ENCODE peak calls at places on chromosomes 3 and 15, in eight cellular contexts. One of them, this sample, is unnamed.

GRCh38 chr3:9994086-9994844 is 7.6 kb upstream of the EMC3 start:
- DNase-seq in T follicular helper cell: no peak
- DNase-seq in ELR: no peak
- DNase-seq in fibroblast of mammary gland: peak
- DNase-seq in Karpas-422: no peak
- DNase-seq in BE2C: no peak
- DNase-seq in HFFc6: no peak
- DNase-seq in islet precursor cell: no peak
- DNase-seq in this sample: peak

GRCh38 chr3:44648564-44649229 is at the start of gene ZNF35:
- DNase-seq in T follicular helper cell: no peak
- DNase-seq in ELR: peak
- DNase-seq in fibroblast of mammary gland: peak
- DNase-seq in Karpas-422: peak
- DNase-seq in BE2C: peak
- DNase-seq in HFFc6: peak
- DNase-seq in islet precursor cell: peak
- DNase-seq in this sample: peak

GRCh38 chr3:168467085-168467714 is 371.5 kb upstream of the GOLIM4 start:
- DNase-seq in T follicular helper cell: no peak
- DNase-seq in ELR: peak
- DNase-seq in fibroblast of mammary gland: peak
- DNase-seq in Karpas-422: no peak
- DNase-seq in BE2C: no peak
- DNase-seq in HFFc6: no peak
- DNase-seq in islet precursor cell: peak
- DNase-seq in this sample: peak

GRCh38 chr15:78084359-78084750 is 6.8 kb upstream of the TBC1D2B start:
- DNase-seq in T follicular helper cell: no peak
- DNase-seq in ELR: no peak
- DNase-seq in fibroblast of mammary gland: no peak
- DNase-seq in Karpas-422: no peak
- DNase-seq in BE2C: no peak
- DNase-seq in HFFc6: no peak
- DNase-seq in islet precursor cell: no peak
- DNase-seq in this sample: no peak

GRCh38 chr15:92343869-92344643 is 49.6 kb upstream of the ST8SIA2 start:
- DNase-seq in T follicular helper cell: no peak
- DNase-seq in ELR: no peak
- DNase-seq in fibroblast of mammary gland: no peak
- DNase-seq in Karpas-422: no peak
- DNase-seq in BE2C: no peak
- DNase-seq in HFFc6: no peak
- DNase-seq in islet precursor cell: no peak
- DNase-seq in this sample: no peak

GRCh38 chr3:53780171-53780570 is 66.0 kb downstream of the CHDH start:
- DNase-seq in T follicular helper cell: no peak
- DNase-seq in ELR: no peak
- DNase-seq in fibroblast of mammary gland: peak
- DNase-seq in Karpas-422: no peak
- DNase-seq in BE2C: no peak
- DNase-seq in HFFc6: no peak
- DNase-seq in islet precursor cell: no peak
- DNase-seq in this sample: no peak

GRCh38 chr3:181431743-181432142 is 280.0 kb upstream of the SOX2 start:
- DNase-seq in T follicular helper cell: no peak
- DNase-seq in ELR: no peak
- DNase-seq in fibroblast of mammary gland: no peak
- DNase-seq in Karpas-422: no peak
- DNase-seq in BE2C: no peak
- DNase-seq in HFFc6: no peak
- DNase-seq in islet precursor cell: no peak
- DNase-seq in this sample: peak

GRCh38 chr3:143120716-143121239 is 1.2 kb downstream of the CHST2 start:
- DNase-seq in T follicular helper cell: peak
- DNase-seq in ELR: peak
- DNase-seq in fibroblast of mammary gland: peak
- DNase-seq in Karpas-422: peak
- DNase-seq in BE2C: peak
- DNase-seq in HFFc6: peak
- DNase-seq in islet precursor cell: peak
- DNase-seq in this sample: peak

GRCh38 chr3:23240386-23240785 is 37.3 kb downstream of the UBE2E2 start:
- DNase-seq in T follicular helper cell: no peak
- DNase-seq in ELR: no peak
- DNase-seq in fibroblast of mammary gland: no peak
- DNase-seq in Karpas-422: no peak
- DNase-seq in BE2C: no peak
- DNase-seq in HFFc6: no peak
- DNase-seq in islet precursor cell: no peak
- DNase-seq in this sample: no peak

GRCh38 chr3:40477671-40478070 is 749 bp downstream of the ZNF619 start:
- DNase-seq in T follicular helper cell: no peak
- DNase-seq in ELR: peak
- DNase-seq in fibroblast of mammary gland: no peak
- DNase-seq in Karpas-422: peak
- DNase-seq in BE2C: no peak
- DNase-seq in HFFc6: no peak
- DNase-seq in islet precursor cell: no peak
- DNase-seq in this sample: no peak

GRCh38 chr3:72143970-72144717 is 359.2 kb upstream of the PROK2 start:
- DNase-seq in T follicular helper cell: no peak
- DNase-seq in ELR: no peak
- DNase-seq in fibroblast of mammary gland: no peak
- DNase-seq in Karpas-422: no peak
- DNase-seq in BE2C: no peak
- DNase-seq in HFFc6: no peak
- DNase-seq in islet precursor cell: no peak
- DNase-seq in this sample: no peak

GRCh38 chr3:123799544-123800351 is 84.4 kb downstream of the MYLK start:
- DNase-seq in T follicular helper cell: no peak
- DNase-seq in ELR: peak
- DNase-seq in fibroblast of mammary gland: peak
- DNase-seq in Karpas-422: no peak
- DNase-seq in BE2C: no peak
- DNase-seq in HFFc6: no peak
- DNase-seq in islet precursor cell: peak
- DNase-seq in this sample: peak

GRCh38 chr3:131033480-131034080 is 6.9 kb downstream of the NEK11 start:
- DNase-seq in T follicular helper cell: no peak
- DNase-seq in ELR: peak
- DNase-seq in fibroblast of mammary gland: peak
- DNase-seq in Karpas-422: peak
- DNase-seq in BE2C: peak
- DNase-seq in HFFc6: peak
- DNase-seq in islet precursor cell: no peak
- DNase-seq in this sample: peak

This sample was measured in astrocyte of the spinal cord.